ENCODE peak calls at places on chromosomes 12 and 14, in four cellular contexts. A, J, F and O are unnamed samples.

GRCh38 chr14:58907803-58908202 is 270.0 kb downstream of the DACT1 start:
- DNase-seq in A (peak; percentile 75), J (no peak), F (no peak), O (no peak)

GRCh38 chr14:49621114-49621881 is 699 bp downstream of the MGAT2 start:
- DNase-seq in A (peak; percentile 68), J (peak; percentile 67), F (peak; percentile 35), O (peak; percentile 55)

GRCh38 chr12:507261-507853 is 47.6 kb downstream of the B4GALNT3 start:
- DNase-seq in A (no peak), J (no peak), F (no peak), O (no peak)

GRCh38 chr12:6699989-6700645 is 498 bp downstream of the PIANP start:
- DNase-seq in A (no peak), J (peak; percentile 65), F (no peak), O (peak; percentile 42)

GRCh38 chr12:49552014-49552413 is 13.2 kb downstream of the KCNH3 start:
- DNase-seq in A (peak; percentile 50), J (no peak), F (no peak), O (peak; percentile 74)

GRCh38 chr12:99311373-99311772 is 336.2 kb upstream of the GARIN6 start:
- DNase-seq in A (no peak), J (no peak), F (no peak), O (no peak)

GRCh38 chr14:101351146-101351545 is 210.1 kb upstream of the DIO3 start:
- DNase-seq in A (no peak), J (no peak), F (no peak), O (no peak)

GRCh38 chr12:57089259-57090245 is 638 bp downstream of the NAB2 start:
- DNase-seq in A (peak; percentile 42), J (peak; percentile 76), F (no peak), O (peak; percentile 65)

GRCh38 chr12:64670856-64671639 is 60.8 kb downstream of the RASSF3 start:
- DNase-seq in A (no peak), J (no peak), F (no peak), O (no peak)

GRCh38 chr12:27109339-27110023 is 27.1 kb upstream of the C12orf71 start:
- DNase-seq in A (no peak), J (no peak), F (no peak), O (no peak)

GRCh38 chr12:1913377-1914115 is 4.9 kb downstream of the CACNA2D4 start:
- DNase-seq in A (no peak), J (peak; percentile 33), F (no peak), O (no peak)

GRCh38 chr14:73712540-73713141 is 1.5 kb downstream of the PNMA1 start:
- DNase-seq in A (peak; percentile 48), J (no peak), F (no peak), O (no peak)